ENCODE peak calls at places on chromosomes 5 and 9, in nine cellular contexts. M, R, Y, Q, Z, F, L, B and S are unnamed samples.

GRCh38 chr9:79129865-79130480 is 441.8 kb upstream of the TLE4 start:
- DNase-seq in M (peak), F (peak), L (peak), Q (peak), R (peak), B (peak), Y (peak), Z (peak), S (peak)

GRCh38 chr5:39191216-39191615 is 28.1 kb downstream of the FYB1 start:
- DNase-seq in Y (no peak), B (no peak), Q (no peak), F (no peak), Z (no peak), R (no peak), L (no peak), M (no peak), S (no peak)

GRCh38 chr5:120730214-120730613 is 266.1 kb downstream of the PRR16 start:
- DNase-seq in R (no peak), M (no peak), L (no peak), F (no peak), Z (no peak), Q (no peak), Y (no peak), B (no peak), S (no peak)

GRCh38 chr5:147796556-147797308 is 14.2 kb upstream of the JAKMIP2 start:
- DNase-seq in M (no peak), Z (no peak), F (no peak), Q (no peak), L (no peak), R (no peak), B (no peak), Y (no peak), S (no peak)

GRCh38 chr9:34558911-34559615 is 30.5 kb downstream of the CNTFR start:
- DNase-seq in Q (no peak), F (no peak), M (no peak), R (no peak), L (no peak), Z (no peak), Y (no peak), B (peak), S (no peak)

GRCh38 chr5:158905281-158905680 is 194.4 kb downstream of the EBF1 start:
- DNase-seq in L (no peak), B (no peak), M (no peak), F (no peak), Z (no peak), R (no peak), Q (no peak), Y (no peak), S (no peak)

GRCh38 chr5:181221792-181222629 is 1.1 kb upstream of the TRIM41 start:
- DNase-seq in R (peak), Q (peak), Z (peak), B (peak), L (peak), Y (peak), M (peak), F (peak), S (peak)

GRCh38 chr5:5572983-5573797 is 150.7 kb downstream of the ICE1 start:
- DNase-seq in Y (no peak), Z (no peak), M (no peak), Q (no peak), B (no peak), R (no peak), F (peak), L (no peak), S (no peak)

GRCh38 chr5:139725073-139725830 is 70.4 kb upstream of the PSD2 start:
- DNase-seq in B (no peak), Z (peak), Q (peak), M (no peak), L (no peak), R (peak), Y (peak), F (peak), S (peak)

GRCh38 chr9:14303526-14303925 is 10.4 kb downstream of the NFIB start:
- DNase-seq in Y (no peak), B (no peak), Z (no peak), F (no peak), Q (no peak), M (no peak), R (no peak), L (no peak), S (no peak)

GRCh38 chr5:42390115-42390514 is 33.1 kb upstream of the GHR start:
- DNase-seq in Y (no peak), L (no peak), Q (no peak), Z (no peak), F (no peak), B (no peak), M (no peak), R (no peak), S (no peak)

GRCh38 chr9:14529629-14530028 is 163.6 kb downstream of the ZDHHC21 start:
- DNase-seq in Z (no peak), R (no peak), F (no peak), M (no peak), B (no peak), Y (no peak), L (no peak), Q (no peak), S (no peak)

GRCh38 chr9:5500441-5501235 is 9.7 kb upstream of the PDCD1LG2 start:
- DNase-seq in B (no peak), Y (no peak), F (peak), M (no peak), Z (peak), Q (peak), L (no peak), R (no peak), S (no peak)

GRCh38 chr5:116576043-116576713 is 1.6 kb upstream of the SEMA6A start:
- DNase-seq in L (peak), F (peak), M (peak), B (peak), R (peak), Y (peak), Z (peak), Q (peak), S (peak)

GRCh38 chr5:71601222-71602026 is 14.3 kb downstream of the MCCC2 start:
- DNase-seq in Y (peak), F (peak), B (peak), L (no peak), M (peak), Q (peak), Z (peak), R (peak), S (peak)

GRCh38 chr5:61933787-61934626 is 372.0 kb upstream of the KIF2A start:
- DNase-seq in Y (peak), M (peak), F (no peak), Z (peak), L (no peak), B (peak), R (peak), Q (peak), S (peak)

GRCh38 chr9:15606667-15607472 is 54.0 kb downstream of the CCDC171 start:
- DNase-seq in Q (peak), L (no peak), M (peak), B (no peak), Y (peak), R (no peak), Z (peak), F (no peak), S (no peak)

GRCh38 chr9:118058227-118058626 is 354.0 kb downstream of the TLR4 start:
- DNase-seq in R (no peak), F (no peak), B (no peak), Q (no peak), M (no peak), Y (no peak), Z (no peak), L (no peak), S (no peak)

GRCh38 chr5:159448-160172 is 31.7 kb upstream of the LRRC14B start:
- DNase-seq in L (no peak), F (no peak), Y (no peak), Q (peak), Z (peak), M (no peak), B (no peak), R (no peak), S (peak)

GRCh38 chr5:97077246-97077645 is 65.2 kb downstream of the LIX1 start:
- DNase-seq in F (no peak), Q (no peak), M (no peak), L (no peak), R (no peak), B (no peak), Y (no peak), Z (no peak), S (no peak)

GRCh38 chr9:108211576-108211975 is 644.2 kb downstream of the ACTL7B start:
- DNase-seq in Y (no peak), F (no peak), Z (no peak), L (no peak), M (no peak), R (no peak), Q (no peak), B (no peak), S (no peak)

GRCh38 chr9:107214915-107215314 is 68.2 kb upstream of the RAD23B start:
- DNase-seq in Q (peak), Y (no peak), F (no peak), M (no peak), Z (peak), R (no peak), L (no peak), B (no peak), S (no peak)

GRCh38 chr5:102582706-102583105 is 83.9 kb upstream of the SLCO6A1 start:
- DNase-seq in Q (peak), F (no peak), R (no peak), Z (no peak), L (no peak), B (no peak), Y (no peak), M (no peak), S (no peak)

GRCh38 chr5:142402752-142403318 is 78.0 kb upstream of the SPRY4 start:
- DNase-seq in L (no peak), M (no peak), F (no peak), Q (no peak), Z (no peak), Y (no peak), R (no peak), B (no peak), S (no peak)

GRCh38 chr5:96350678-96351077 is 82.4 kb downstream of the PCSK1 start:
- DNase-seq in L (no peak), M (no peak), Q (no peak), R (no peak), Z (peak), Y (no peak), F (no peak), B (no peak), S (no peak)

GRCh38 chr5:132748522-132749000 is 1.3 kb downstream of the CCNI2 start:
- DNase-seq in Q (no peak), L (no peak), B (no peak), Y (no peak), M (no peak), Z (no peak), R (no peak), F (no peak), S (no peak)

GRCh38 chr9:94867281-94867841 is 140.9 kb downstream of the AOPEP start:
- DNase-seq in R (peak), L (no peak), Y (peak), M (no peak), F (peak), Z (peak), Q (peak), B (peak), S (no peak)

GRCh38 chr9:21800931-21801682 is 1.3 kb upstream of the MTAP start:
- DNase-seq in B (no peak), Y (no peak), F (no peak), Q (no peak), M (no peak), Z (no peak), L (no peak), R (no peak), S (no peak)

GRCh38 chr9:16341176-16341575 is 529.3 kb downstream of the BNC2 start:
- DNase-seq in L (no peak), M (no peak), Z (peak), R (no peak), F (no peak), B (no peak), Q (peak), Y (no peak), S (no peak)

GRCh38 chr5:124596595-124597388 is 149.6 kb downstream of the ZNF608 start:
- DNase-seq in R (peak), Q (peak), Z (peak), Y (peak), L (no peak), M (no peak), B (no peak), F (no peak), S (no peak)

GRCh38 chr9:114282926-114283325 is 40.0 kb upstream of the ORM1 start:
- DNase-seq in B (no peak), L (peak), F (peak), M (no peak), Q (peak), Z (peak), R (peak), Y (no peak), S (peak)

GRCh38 chr5:6837519-6838110 is 124.4 kb downstream of the TENT4A start:
- DNase-seq in L (peak), Z (no peak), B (peak), M (peak), R (no peak), Q (peak), Y (peak), F (no peak), S (peak)

GRCh38 chr9:25960235-25960634 is 282.0 kb upstream of the TUSC1 start:
- DNase-seq in L (no peak), R (no peak), Q (no peak), M (no peak), B (no peak), Z (no peak), Y (no peak), F (no peak), S (no peak)

GRCh38 chr9:25964239-25964638 is 286.0 kb upstream of the TUSC1 start:
- DNase-seq in Y (no peak), B (peak), F (no peak), M (peak), R (peak), Q (peak), L (peak), Z (peak), S (peak)
- TF ChIP-seq CTCF in Y (no peak), B (peak), F (peak), M (peak), R (peak), Q (peak), L (no peak), Z (peak), S (peak)

GRCh38 chr5:65104831-65105230 is 336.1 kb downstream of the CWC27 start:
- DNase-seq in R (no peak), Q (no peak), L (no peak), B (no peak), Y (no peak), F (no peak), Z (no peak), M (no peak), S (no peak)

GRCh38 chr5:65103674-65104035 is 334.9 kb downstream of the CWC27 start:
- DNase-seq in Z (no peak), Y (no peak), F (peak), R (no peak), Q (no peak), M (no peak), B (no peak), L (no peak), S (no peak)

GRCh38 chr5:65101706-65102105 is 333.0 kb downstream of the CWC27 start:
- DNase-seq in R (no peak), Q (peak), M (no peak), Y (no peak), L (no peak), B (no peak), F (no peak), Z (peak), S (no peak)

GRCh38 chr5:65102501-65102825 is 333.7 kb downstream of the CWC27 start:
- DNase-seq in B (no peak), F (no peak), R (no peak), Q (no peak), Y (no peak), M (no peak), L (no peak), Z (no peak), S (no peak)

DNA sequence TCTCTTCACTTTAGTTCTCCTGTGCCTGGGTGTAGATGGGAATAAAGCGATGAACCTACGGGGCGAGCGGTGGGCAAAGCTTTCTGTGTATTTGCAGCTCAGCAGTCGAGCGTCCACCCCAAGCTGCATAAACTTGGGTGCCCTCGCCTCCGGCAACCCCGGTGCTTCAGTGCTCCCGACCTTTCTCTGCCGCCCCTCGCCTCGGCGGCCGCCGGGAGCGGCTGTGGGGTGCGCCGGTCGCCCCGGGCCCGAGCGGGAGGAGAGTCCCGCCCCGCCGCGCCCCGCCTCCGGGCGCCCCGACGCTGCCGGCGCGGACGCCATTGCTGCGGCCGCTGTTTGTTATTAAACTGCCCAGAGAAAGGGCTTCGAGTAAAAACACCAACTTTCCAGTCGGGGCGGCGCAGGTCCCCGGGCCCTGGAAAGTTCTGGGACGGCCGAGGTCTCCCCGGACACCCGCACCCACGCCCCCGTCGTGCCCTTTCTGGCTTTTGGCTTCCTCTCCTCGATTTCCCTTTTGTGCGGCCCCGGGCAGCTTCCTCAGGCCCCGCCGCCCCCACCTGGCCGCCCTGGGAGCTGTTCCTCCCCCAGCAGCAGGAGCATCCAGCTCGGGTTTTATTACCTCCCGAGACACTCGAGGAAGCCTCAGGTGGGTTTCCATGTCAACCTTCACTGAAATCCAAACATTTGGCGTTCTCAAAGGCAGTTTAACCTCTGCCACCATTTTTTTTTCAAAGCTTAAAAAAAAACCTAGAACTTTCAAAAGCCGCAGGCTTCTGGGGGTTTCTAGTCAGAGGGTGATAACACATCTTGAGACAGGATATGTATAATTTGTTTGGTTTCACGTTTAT is 334.3 kb downstream of the CWC27 start:
- DNase-seq in L (no peak), R (peak), Z (peak), F (peak), M (no peak), B (no peak), Y (peak), Q (peak), S (peak)
- TF ChIP-seq CTCF in L (no peak), R (no peak), Z (no peak), F (peak), M (no peak), B (no peak), Y (peak), Q (peak), S (no peak)

GRCh38 chr9:127506814-127507750 is 55.8 kb downstream of the LRSAM1 start:
- DNase-seq in B (no peak), L (no peak), F (no peak), Z (no peak), M (no peak), Q (peak), Y (no peak), R (no peak), S (no peak)
- TF ChIP-seq CTCF in B (no peak), L (no peak), F (no peak), Z (no peak), M (no peak), Q (peak), Y (no peak), R (no peak), S (no peak)

DNA sequence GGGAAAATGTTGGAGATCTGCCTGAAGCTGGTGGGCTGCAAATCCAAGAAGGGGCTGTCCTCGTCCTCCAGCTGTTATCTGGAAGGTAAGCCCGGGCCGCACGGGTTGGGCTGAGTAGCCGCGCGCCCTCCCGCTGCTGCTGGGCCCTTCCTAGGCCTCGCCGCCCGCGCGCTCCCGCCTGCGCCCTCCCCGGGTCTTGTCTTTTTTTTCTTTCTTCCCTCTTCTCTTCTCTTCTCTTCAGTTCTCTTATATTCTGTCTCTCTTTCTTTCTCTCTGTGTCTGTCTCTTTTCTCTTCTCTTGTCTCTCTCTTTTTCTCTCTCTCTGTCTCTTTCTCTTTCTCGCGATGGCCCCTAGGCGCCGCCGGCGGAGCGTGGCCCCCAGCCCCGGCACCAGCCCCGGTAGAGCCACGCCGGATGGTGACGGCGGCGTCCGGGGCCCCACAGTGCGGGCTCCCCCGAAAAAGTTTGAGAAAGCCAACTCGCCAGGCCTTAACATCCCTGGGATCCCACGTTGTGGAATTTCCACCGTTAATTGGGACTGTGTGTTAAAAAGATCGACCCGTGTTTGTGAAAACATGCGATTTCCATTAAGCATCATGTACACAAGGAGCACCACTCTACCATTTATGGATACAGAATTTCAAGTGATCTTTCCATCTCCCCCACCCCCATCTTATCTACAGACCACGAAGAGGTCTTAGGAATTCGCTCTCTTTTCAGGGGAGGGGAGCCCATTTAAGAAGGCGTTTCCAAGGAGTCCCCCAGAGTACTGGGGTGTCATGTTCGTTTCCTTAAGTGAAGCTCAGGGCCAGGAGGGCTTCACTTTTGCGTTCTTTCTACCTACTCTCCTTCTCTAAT is 616 bp downstream of the ABL1 start:
- DNase-seq in Q (peak), R (peak), Z (peak), B (peak), F (no peak), L (no peak), M (peak), Y (peak), S (peak)
- TF ChIP-seq CTCF in Q (no peak), R (no peak), Z (no peak), B (no peak), F (no peak), L (no peak), M (no peak), Y (no peak), S (no peak)

GRCh38 chr5:44860267-44860666 is 51.5 kb downstream of the MRPS30 start:
- DNase-seq in Z (no peak), M (no peak), L (no peak), R (no peak), F (no peak), B (no peak), Q (no peak), Y (no peak), S (peak)

GRCh38 chr5:44868541-44868940 is 59.8 kb downstream of the MRPS30 start:
- DNase-seq in Q (no peak), B (no peak), L (no peak), Y (no peak), Z (no peak), R (no peak), M (no peak), F (no peak), S (no peak)

DNA sequence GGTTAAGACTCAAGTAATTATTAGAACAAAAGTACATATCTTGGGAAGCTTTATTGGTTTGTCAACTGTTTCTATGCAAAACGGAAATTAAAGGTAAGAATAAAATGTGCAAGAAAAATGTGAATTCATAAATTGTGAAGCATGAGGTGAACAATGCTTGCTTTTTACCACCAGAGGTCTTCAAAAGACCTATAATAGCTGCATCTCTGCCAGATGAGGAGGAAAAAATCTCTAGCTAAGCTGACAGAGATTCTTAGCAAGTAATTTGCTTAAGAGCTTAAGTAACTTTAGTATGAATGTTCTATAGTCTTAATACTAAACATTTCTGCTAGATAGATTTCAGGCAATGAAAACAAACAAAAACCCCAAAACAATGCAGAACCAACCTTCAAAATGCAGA is 54.1 kb downstream of the MRPS30 start:
- DNase-seq in M (no peak), B (no peak), L (no peak), R (no peak), Q (peak), Z (peak), F (no peak), Y (no peak), S (no peak)
- TF ChIP-seq CTCF in M (peak), B (no peak), L (no peak), R (no peak), Q (peak), Z (peak), F (no peak), Y (peak), S (peak)

GRCh38 chr9:37371565-37372464 is 50.7 kb upstream of the GRHPR start:
- DNase-seq in F (no peak), R (no peak), B (no peak), L (peak), Z (peak), Y (no peak), M (no peak), Q (peak), S (no peak)

GRCh38 chr9:37372839-37373238 is 49.7 kb upstream of the GRHPR start:
- DNase-seq in M (no peak), R (no peak), Q (no peak), L (no peak), B (no peak), Y (no peak), F (no peak), Z (no peak), S (no peak)

GRCh38 chr9:37370282-37370681 is 52.2 kb upstream of the GRHPR start:
- DNase-seq in F (no peak), Z (no peak), Q (no peak), M (no peak), R (no peak), Y (no peak), L (no peak), B (no peak), S (no peak)

GRCh38 chr9:37369671-37370070 is 52.8 kb upstream of the GRHPR start:
- DNase-seq in Z (no peak), Q (no peak), B (no peak), M (no peak), R (no peak), F (no peak), L (no peak), Y (no peak), S (no peak)

GRCh38 chr9:37370968-37371563 is 51.4 kb upstream of the GRHPR start:
- DNase-seq in R (no peak), Z (no peak), M (no peak), L (no peak), B (no peak), F (no peak), Y (no peak), Q (no peak), S (no peak)
- TF ChIP-seq CTCF in R (no peak), Z (no peak), M (no peak), L (no peak), B (no peak), F (no peak), Y (no peak), Q (no peak), S (no peak)